ENCODE peak calls at places on chromosomes 12 and 14, in four cellular contexts. M is small intestine, P is DMS153, V is prostate gland. F is an unnamed sample.

GRCh38 chr14:61643546-61643945 is 51.8 kb upstream of the HIF1A start:
- DNase-seq in M (no peak), P (no peak), V (no peak), F (no peak)

GRCh38 chr14:49497725-49498348 is 88.3 kb downstream of the RPS29 start:
- DNase-seq in M (peak), P (peak), V (peak), F (no peak)

GRCh38 chr12:44000309-44000952 is 164.6 kb downstream of the TMEM117 start:
- DNase-seq in M (peak), P (no peak), V (no peak), F (peak)

GRCh38 chr12:48165089-48166031 is 8.0 kb upstream of the ASB8 start:
- DNase-seq in M (peak), P (peak), V (no peak), F (no peak)

GRCh38 chr12:81896771-81897170 is 137.6 kb upstream of the PPFIA2 start:
- DNase-seq in M (no peak), P (no peak), V (no peak), F (no peak)

GRCh38 chr12:46963977-46964376 is 115.4 kb upstream of the PCED1B start:
- DNase-seq in M (no peak), P (no peak), V (no peak), F (peak)

GRCh38 chr12:30796891-30797371 is 42.2 kb upstream of the CAPRIN2 start:
- DNase-seq in M (no peak), P (no peak), V (no peak), F (no peak)

GRCh38 chr12:52186135-52186840 is 5.5 kb downstream of the KRT80 start:
- DNase-seq in M (no peak), P (no peak), V (no peak), F (no peak)

GRCh38 chr14:94390372-94391086 is 2.1 kb upstream of the SERPINA1 start:
- DNase-seq in M (peak), P (no peak), V (peak), F (peak)

GRCh38 chr14:21025374-21026151 is 702 bp upstream of the NDRG2 start:
- DNase-seq in M (no peak), P (no peak), V (peak), F (peak)

GRCh38 chr14:92686763-92687427 is 61.5 kb downstream of the LGMN start:
- DNase-seq in M (peak), P (peak), V (peak), F (peak)

GRCh38 chr12:105409881-105410471 is 79.5 kb downstream of the C12orf75 start:
- DNase-seq in M (peak), P (peak), V (no peak), F (no peak)

GRCh38 chr14:91545946-91546716 is 36.0 kb upstream of the PPP4R3A start:
- DNase-seq in M (no peak), P (peak), V (peak), F (no peak)

GRCh38 chr12:63150255-63151060 is 543 bp downstream of the AVPR1A start:
- DNase-seq in M (no peak), P (peak), V (no peak), F (peak)

GRCh38 chr12:3061858-3062215 is 15.3 kb upstream of the TSPAN9 start:
- DNase-seq in M (no peak), P (no peak), V (no peak), F (no peak)

GRCh38 chr12:112121780-112122565 is 3.4 kb upstream of the TRAFD1 start:
- DNase-seq in M (no peak), P (no peak), V (peak), F (no peak)

GRCh38 chr12:132218915-132219314 is 74.7 kb downstream of the NOC4L start:
- DNase-seq in M (peak), P (peak), V (no peak), F (no peak)